ENCODE peak calls at places on chromosomes 1 and 21, in five cellular contexts. One of them, this sample, is unnamed.

GRCh38 chr1:31577515-31578191 is 1.3 kb downstream of the TINAGL1 start:
- DNase-seq in neural progenitor cell: no peak
- DNase-seq in GM12878: no peak
- DNase-seq in right lobe of liver: no peak
- DNase-seq in tibial artery: no peak
- DNase-seq in this sample: peak; percentile 28

GRCh38 chr1:89705901-89706699 is 73.2 kb downstream of the LRRC8C start:
- DNase-seq in neural progenitor cell: no peak
- DNase-seq in tibial artery: no peak
- DNase-seq in right lobe of liver: no peak
- DNase-seq in GM12878: peak; percentile 35
- DNase-seq in this sample: no peak

GRCh38 chr21:44712203-44713028 is 1.0 kb upstream of the TSPEAR start:
- DNase-seq in GM12878: no peak
- DNase-seq in tibial artery: no peak
- DNase-seq in right lobe of liver: no peak
- DNase-seq in neural progenitor cell: no peak
- DNase-seq in this sample: no peak

GRCh38 chr21:43204638-43205037 is 35.8 kb downstream of the CRYAA start:
- DNase-seq in right lobe of liver: no peak
- DNase-seq in GM12878: no peak
- DNase-seq in neural progenitor cell: no peak
- DNase-seq in tibial artery: no peak
- DNase-seq in this sample: no peak

GRCh38 chr1:5370321-5370720 is 621.9 kb downstream of the NPHP4 start:
- DNase-seq in right lobe of liver: no peak
- DNase-seq in GM12878: no peak
- DNase-seq in neural progenitor cell: no peak
- DNase-seq in tibial artery: no peak
- DNase-seq in this sample: no peak

GRCh38 chr1:155093938-155094621 is 15.4 kb downstream of the EFNA3 start:
- DNase-seq in tibial artery: no peak
- DNase-seq in neural progenitor cell: peak; percentile 69
- DNase-seq in GM12878: no peak
- DNase-seq in right lobe of liver: peak; percentile 59
- DNase-seq in this sample: no peak

GRCh38 chr1:20443703-20444587 is 42.1 kb downstream of the CAMK2N1 start:
- DNase-seq in neural progenitor cell: peak; percentile 61
- DNase-seq in tibial artery: no peak
- DNase-seq in GM12878: no peak
- DNase-seq in right lobe of liver: no peak
- DNase-seq in this sample: no peak

GRCh38 chr1:109250454-109251276 is 1.3 kb downstream of the CELSR2 start:
- DNase-seq in neural progenitor cell: no peak
- DNase-seq in GM12878: no peak
- DNase-seq in tibial artery: no peak
- DNase-seq in right lobe of liver: no peak
- DNase-seq in this sample: no peak

GRCh38 chr1:6519935-6520621 is 28.6 kb upstream of the PLEKHG5 start:
- DNase-seq in tibial artery: no peak
- DNase-seq in GM12878: no peak
- DNase-seq in neural progenitor cell: peak; percentile 91
- DNase-seq in right lobe of liver: no peak
- DNase-seq in this sample: no peak

GRCh38 chr1:160158534-160158933 is 7.1 kb downstream of the ATP1A4 start:
- DNase-seq in GM12878: no peak
- DNase-seq in neural progenitor cell: no peak
- DNase-seq in tibial artery: no peak
- DNase-seq in right lobe of liver: no peak
- DNase-seq in this sample: no peak

GRCh38 chr1:31788825-31789256 is 24.7 kb upstream of the ADGRB2 start:
- DNase-seq in neural progenitor cell: no peak
- DNase-seq in right lobe of liver: no peak
- DNase-seq in GM12878: peak; percentile 19
- DNase-seq in tibial artery: no peak
- DNase-seq in this sample: no peak

GRCh38 chr1:66370462-66370907 is 163.5 kb upstream of the SGIP1 start:
- DNase-seq in GM12878: no peak
- DNase-seq in neural progenitor cell: no peak
- DNase-seq in right lobe of liver: no peak
- DNase-seq in tibial artery: no peak
- DNase-seq in this sample: no peak

GRCh38 chr1:13782634-13782995 is 82.6 kb downstream of the PRDM2 start:
- DNase-seq in right lobe of liver: no peak
- DNase-seq in neural progenitor cell: no peak
- DNase-seq in tibial artery: no peak
- DNase-seq in GM12878: no peak
- DNase-seq in this sample: no peak

GRCh38 chr1:229887043-229887822 is 179.8 kb upstream of the GALNT2 start:
- DNase-seq in right lobe of liver: no peak
- DNase-seq in neural progenitor cell: no peak
- DNase-seq in tibial artery: no peak
- DNase-seq in GM12878: no peak
- DNase-seq in this sample: peak; percentile 24

GRCh38 chr1:116448785-116449385 is 75.8 kb downstream of the ATP1A1 start:
- DNase-seq in neural progenitor cell: no peak
- DNase-seq in tibial artery: no peak
- DNase-seq in GM12878: no peak
- DNase-seq in right lobe of liver: no peak
- DNase-seq in this sample: no peak

GRCh38 chr1:155083865-155084721 is 5.5 kb downstream of the EFNA3 start:
- DNase-seq in tibial artery: no peak
- DNase-seq in neural progenitor cell: no peak
- DNase-seq in GM12878: no peak
- DNase-seq in right lobe of liver: peak; percentile 54
- DNase-seq in this sample: no peak

GRCh38 chr1:53295746-53296722 is 31.8 kb downstream of the LRP8 start:
- DNase-seq in right lobe of liver: no peak
- DNase-seq in tibial artery: no peak
- DNase-seq in neural progenitor cell: no peak
- DNase-seq in GM12878: peak; percentile 36
- DNase-seq in this sample: no peak

GRCh38 chr1:6270432-6270831 is 9.5 kb upstream of the GPR153 start:
- DNase-seq in GM12878: no peak
- DNase-seq in neural progenitor cell: no peak
- DNase-seq in tibial artery: no peak
- DNase-seq in right lobe of liver: no peak
- DNase-seq in this sample: no peak

GRCh38 chr1:7106442-7107108 is 321.3 kb downstream of the CAMTA1 start:
- DNase-seq in GM12878: no peak
- DNase-seq in right lobe of liver: no peak
- DNase-seq in tibial artery: no peak
- DNase-seq in neural progenitor cell: no peak
- DNase-seq in this sample: no peak

GRCh38 chr1:154747841-154748766 is 122.0 kb downstream of the KCNN3 start:
- DNase-seq in right lobe of liver: no peak
- DNase-seq in tibial artery: no peak
- DNase-seq in GM12878: peak; percentile 66
- DNase-seq in neural progenitor cell: peak; percentile 44
- DNase-seq in this sample: no peak

GRCh38 chr1:215377736-215378135 is 189.4 kb upstream of the KCTD3 start:
- DNase-seq in tibial artery: no peak
- DNase-seq in GM12878: no peak
- DNase-seq in neural progenitor cell: no peak
- DNase-seq in right lobe of liver: no peak
- DNase-seq in this sample: no peak

GRCh38 chr1:185352067-185352466 is 35.0 kb upstream of the IVNS1ABP start:
- DNase-seq in tibial artery: no peak
- DNase-seq in neural progenitor cell: no peak
- DNase-seq in right lobe of liver: no peak
- DNase-seq in GM12878: no peak
- DNase-seq in this sample: no peak

DNA sequence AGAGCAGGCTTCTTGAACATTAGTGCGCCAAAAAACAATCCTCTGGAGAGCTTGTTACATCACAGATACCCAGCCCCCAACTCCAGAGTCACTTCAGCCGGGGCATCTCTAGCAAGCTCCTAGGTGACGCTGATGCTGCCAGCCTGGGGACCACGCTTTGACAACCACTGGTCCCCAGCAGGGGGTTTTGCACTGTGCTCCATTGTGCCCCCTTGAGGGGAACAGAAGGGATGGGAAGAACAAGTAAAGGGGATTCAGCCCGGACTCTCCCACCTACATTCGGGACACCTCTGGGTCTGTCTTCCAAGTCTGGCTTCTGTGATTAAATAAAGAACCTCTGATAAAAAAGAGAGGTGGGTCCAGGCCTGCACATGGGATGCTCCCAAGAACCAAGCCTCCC is 60.4 kb downstream of the ATP5PO start:
- DNase-seq in neural progenitor cell: no peak
- DNase-seq in tibial artery: no peak
- DNase-seq in GM12878: no peak
- DNase-seq in right lobe of liver: no peak
- DNase-seq in this sample: no peak
- TF ChIP-seq CTCF in neural progenitor cell: no peak
- TF ChIP-seq CTCF in tibial artery: no peak
- TF ChIP-seq CTCF in GM12878: no peak
- TF ChIP-seq CTCF in right lobe of liver: no peak
- TF ChIP-seq CTCF in this sample: no peak

GRCh38 chr1:57276916-57277315 is 146.9 kb downstream of the DAB1 start:
- DNase-seq in GM12878: no peak
- DNase-seq in tibial artery: no peak
- DNase-seq in neural progenitor cell: no peak
- DNase-seq in right lobe of liver: no peak
- DNase-seq in this sample: no peak
- H3K4me1 ChIP-seq in GM12878: no peaks in the 10 kb centered on the region
- H3K4me1 ChIP-seq in tibial artery: no peaks in the 10 kb centered on the region
- H3K4me1 ChIP-seq in neural progenitor cell: peaks cover 4% of the 10 kb centered on the region
- H3K4me1 ChIP-seq in right lobe of liver: peaks cover 54% of the 10 kb centered on the region
- H3K4me1 ChIP-seq in this sample: no peaks in the 10 kb centered on the region

DNA sequence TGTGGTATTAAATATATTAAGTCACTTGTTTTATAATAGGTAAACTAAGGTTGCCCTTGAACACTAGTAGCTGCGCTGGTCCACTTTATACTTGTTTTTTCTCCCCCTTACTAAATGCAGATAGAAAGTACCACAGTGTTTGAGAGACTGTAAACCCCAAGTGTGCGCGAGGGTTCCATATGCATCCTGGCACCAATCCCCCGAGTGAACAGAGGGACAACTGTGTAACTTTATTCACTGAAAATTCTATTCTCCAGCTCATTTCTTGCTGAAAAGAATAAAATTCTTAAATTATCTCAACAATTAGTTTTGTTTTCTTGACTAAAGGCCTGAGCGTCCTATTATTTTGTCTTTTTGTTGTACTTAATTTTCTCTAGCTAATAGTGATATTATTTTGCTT is 1.9 kb downstream of the RSRP1 start:
- DNase-seq in right lobe of liver: no peak
- DNase-seq in GM12878: no peak
- DNase-seq in neural progenitor cell: no peak
- DNase-seq in tibial artery: no peak
- DNase-seq in this sample: no peak
- H3K4me3 ChIP-seq in right lobe of liver: peak overlapping the region; percentile 80
- H3K4me3 ChIP-seq in GM12878: peak overlapping the region; percentile 97
- H3K4me3 ChIP-seq in neural progenitor cell: peak overlapping the region; percentile 89
- H3K4me3 ChIP-seq in tibial artery: peak overlapping the region; percentile 78
- H3K4me3 ChIP-seq in this sample: no peak overlapping the region

DNA sequence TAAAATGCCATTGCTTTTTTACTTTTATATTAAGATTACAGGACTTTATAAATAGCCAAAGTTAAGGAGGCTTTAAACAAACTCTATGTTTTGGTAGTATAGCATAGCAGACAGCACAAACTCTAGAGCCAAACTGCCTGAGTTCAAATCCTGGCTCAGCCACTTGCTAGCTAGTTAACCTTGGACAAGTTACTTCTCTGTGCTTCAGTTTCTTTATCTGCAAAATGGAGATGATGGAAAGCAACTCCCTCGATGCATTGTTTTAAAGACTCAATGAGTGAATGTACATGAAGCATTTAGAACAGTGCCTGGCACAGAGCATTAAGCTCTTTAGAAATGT is 21.3 kb downstream of the C1QB start:
- DNase-seq in GM12878: no peak
- DNase-seq in tibial artery: no peak
- DNase-seq in right lobe of liver: no peak
- DNase-seq in neural progenitor cell: no peak
- DNase-seq in this sample: no peak
- TF ChIP-seq CTCF in GM12878: no peak
- TF ChIP-seq CTCF in tibial artery: no peak
- TF ChIP-seq CTCF in right lobe of liver: no peak
- TF ChIP-seq CTCF in neural progenitor cell: no peak
- TF ChIP-seq CTCF in this sample: no peak

DNA sequence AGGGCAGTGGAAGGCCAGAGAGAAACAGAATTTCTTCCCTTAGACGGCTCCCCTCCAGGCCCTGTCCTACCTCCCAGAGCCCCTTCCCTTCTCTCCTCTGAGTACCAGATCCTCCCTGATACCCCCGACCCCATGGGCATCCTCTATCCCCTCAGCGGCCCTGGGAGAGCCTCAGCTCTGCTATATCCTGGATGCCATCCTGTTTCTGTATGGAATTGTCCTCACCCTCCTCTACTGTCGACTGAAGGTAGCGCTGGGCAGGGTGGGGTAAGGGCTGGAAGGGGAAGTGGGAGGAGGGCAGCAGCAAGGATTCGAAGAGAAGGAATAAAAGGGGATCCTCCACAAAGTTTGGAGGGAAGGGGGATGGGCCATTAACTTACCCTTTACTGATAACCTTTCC is 2.7 kb downstream of the FCER1G start:
- DNase-seq in GM12878: no peak
- DNase-seq in right lobe of liver: no peak
- DNase-seq in tibial artery: no peak
- DNase-seq in neural progenitor cell: no peak
- DNase-seq in this sample: no peak
- H3K4me1 ChIP-seq in GM12878: peaks cover 21% of the 10 kb centered on the region
- H3K4me1 ChIP-seq in right lobe of liver: peaks cover 51% of the 10 kb centered on the region
- H3K4me1 ChIP-seq in tibial artery: no peaks in the 10 kb centered on the region
- H3K4me1 ChIP-seq in neural progenitor cell: peaks cover 6% of the 10 kb centered on the region
- H3K4me1 ChIP-seq in this sample: peaks cover 3% of the 10 kb centered on the region

GRCh38 chr1:9691108-9691445 is 39.5 kb downstream of the PIK3CD start:
- DNase-seq in neural progenitor cell: no peak
- DNase-seq in tibial artery: no peak
- DNase-seq in right lobe of liver: no peak
- DNase-seq in GM12878: no peak
- DNase-seq in this sample: no peak
- H3K4me3 ChIP-seq in neural progenitor cell: no peak overlapping the region
- H3K4me3 ChIP-seq in tibial artery: no peak overlapping the region
- H3K4me3 ChIP-seq in right lobe of liver: no peak overlapping the region
- H3K4me3 ChIP-seq in GM12878: no peak overlapping the region
- H3K4me3 ChIP-seq in this sample: no peak overlapping the region

GRCh38 chr1:69263982-69264381 is 303.7 kb upstream of the LRRC7 start:
- DNase-seq in neural progenitor cell: no peak
- DNase-seq in GM12878: no peak
- DNase-seq in tibial artery: peak; percentile 68
- DNase-seq in right lobe of liver: no peak
- DNase-seq in this sample: no peak
- TF ChIP-seq CTCF in neural progenitor cell: no peak
- TF ChIP-seq CTCF in GM12878: no peak
- TF ChIP-seq CTCF in tibial artery: no peak
- TF ChIP-seq CTCF in right lobe of liver: no peak
- TF ChIP-seq CTCF in this sample: no peak

DNA sequence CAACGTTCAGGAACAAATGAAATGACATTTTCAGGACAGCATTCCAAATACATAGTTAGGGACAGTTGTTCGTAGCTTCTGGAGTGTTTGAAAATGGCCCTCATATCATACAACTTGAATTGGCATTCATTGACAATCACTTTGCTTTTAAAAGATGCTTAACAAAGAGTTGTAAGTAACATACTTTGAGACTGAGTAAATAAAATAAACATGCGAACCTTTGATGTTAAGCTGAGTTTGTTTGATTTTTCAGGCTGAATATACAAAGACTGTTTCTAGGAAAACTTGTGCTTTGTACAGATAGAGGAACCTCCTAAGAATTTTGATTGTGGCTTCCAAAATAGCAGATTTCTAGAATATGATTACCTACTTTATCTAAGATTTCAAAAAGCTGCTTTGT is 45.3 kb downstream of the ITSN1 start:
- DNase-seq in right lobe of liver: no peak
- DNase-seq in neural progenitor cell: no peak
- DNase-seq in tibial artery: no peak
- DNase-seq in GM12878: no peak
- DNase-seq in this sample: no peak
- H3K4me1 ChIP-seq in right lobe of liver: peaks cover 49% of the 10 kb centered on the region
- H3K4me1 ChIP-seq in neural progenitor cell: peaks cover 41% of the 10 kb centered on the region
- H3K4me1 ChIP-seq in tibial artery: peaks cover 73% of the 10 kb centered on the region
- H3K4me1 ChIP-seq in GM12878: peaks cover 3% of the 10 kb centered on the region
- H3K4me1 ChIP-seq in this sample: peaks cover 2% of the 10 kb centered on the region